ENCODE peak calls at places on chromosomes 11 and 22, in five cellular contexts. One of them, this sample, is unnamed.

GRCh38 chr22:45597460-45598192 is 74.0 kb upstream of the ATXN10 start:
- DNase-seq in psoas muscle: peak; percentile 7
- DNase-seq in fibroblast of pulmonary artery: no peak
- DNase-seq in testis: no peak
- DNase-seq in upper lobe of right lung: no peak
- DNase-seq in this sample: no peak

GRCh38 chr11:86152006-86152862 is 83.3 kb upstream of the PICALM start:
- DNase-seq in fibroblast of pulmonary artery: peak; percentile 55
- DNase-seq in testis: no peak
- DNase-seq in psoas muscle: no peak
- DNase-seq in upper lobe of right lung: no peak
- DNase-seq in this sample: no peak

GRCh38 chr11:34174411-34175041 is 69.1 kb downstream of the NAT10 start:
- DNase-seq in testis: peak; percentile 89
- DNase-seq in psoas muscle: peak; percentile 85
- DNase-seq in upper lobe of right lung: peak; percentile 92
- DNase-seq in fibroblast of pulmonary artery: peak; percentile 73
- DNase-seq in this sample: peak; percentile 93

GRCh38 chr11:9575531-9576240 is 2.2 kb downstream of the WEE1 start:
- DNase-seq in testis: no peak
- DNase-seq in fibroblast of pulmonary artery: no peak
- DNase-seq in psoas muscle: no peak
- DNase-seq in upper lobe of right lung: no peak
- DNase-seq in this sample: no peak

GRCh38 chr11:67283490-67283963 is 5.6 kb upstream of the ANKRD13D start:
- DNase-seq in testis: no peak
- DNase-seq in psoas muscle: peak; percentile 15
- DNase-seq in fibroblast of pulmonary artery: no peak
- DNase-seq in upper lobe of right lung: peak; percentile 69
- DNase-seq in this sample: no peak

GRCh38 chr11:78666675-78667129 is 92.0 kb upstream of the NARS2 start:
- DNase-seq in upper lobe of right lung: no peak
- DNase-seq in fibroblast of pulmonary artery: peak; percentile 27
- DNase-seq in testis: no peak
- DNase-seq in psoas muscle: no peak
- DNase-seq in this sample: no peak

GRCh38 chr11:79249341-79249993 is 191.4 kb downstream of the TENM4 start:
- DNase-seq in testis: no peak
- DNase-seq in fibroblast of pulmonary artery: peak; percentile 46
- DNase-seq in upper lobe of right lung: no peak
- DNase-seq in psoas muscle: no peak
- DNase-seq in this sample: no peak

GRCh38 chr11:70440206-70440605 is 41.9 kb downstream of the CTTN start:
- DNase-seq in upper lobe of right lung: no peak
- DNase-seq in fibroblast of pulmonary artery: no peak
- DNase-seq in psoas muscle: no peak
- DNase-seq in testis: no peak
- DNase-seq in this sample: no peak

GRCh38 chr11:1179641-1180040 is 21.9 kb downstream of the MUC5AC start:
- DNase-seq in fibroblast of pulmonary artery: no peak
- DNase-seq in testis: no peak
- DNase-seq in psoas muscle: no peak
- DNase-seq in upper lobe of right lung: no peak
- DNase-seq in this sample: no peak

GRCh38 chr11:94730153-94730552 is 38.0 kb upstream of the AMOTL1 start:
- DNase-seq in fibroblast of pulmonary artery: no peak
- DNase-seq in upper lobe of right lung: no peak
- DNase-seq in testis: no peak
- DNase-seq in psoas muscle: no peak
- DNase-seq in this sample: no peak

GRCh38 chr11:66316849-66317251 is at the start of gene CD248:
- DNase-seq in upper lobe of right lung: peak; percentile 76
- DNase-seq in fibroblast of pulmonary artery: peak; percentile 86
- DNase-seq in testis: peak; percentile 69
- DNase-seq in psoas muscle: peak; percentile 78
- DNase-seq in this sample: no peak

GRCh38 chr11:77557553-77557952 is 32.2 kb upstream of the AQP11 start:
- DNase-seq in fibroblast of pulmonary artery: peak; percentile 18
- DNase-seq in upper lobe of right lung: no peak
- DNase-seq in testis: no peak
- DNase-seq in psoas muscle: no peak
- DNase-seq in this sample: peak; percentile 40

GRCh38 chr11:116420770-116421528 is 351.8 kb downstream of the BUD13 start:
- DNase-seq in testis: peak; percentile 59
- DNase-seq in fibroblast of pulmonary artery: no peak
- DNase-seq in psoas muscle: no peak
- DNase-seq in upper lobe of right lung: no peak
- DNase-seq in this sample: no peak

GRCh38 chr11:33257897-33258630 is 883 bp downstream of the HIPK3 start:
- DNase-seq in fibroblast of pulmonary artery: peak; percentile 94
- DNase-seq in upper lobe of right lung: peak; percentile 95
- DNase-seq in testis: peak; percentile 85
- DNase-seq in psoas muscle: peak; percentile 90
- DNase-seq in this sample: peak; percentile 90

GRCh38 chr11:133978816-133979215 is 22.0 kb upstream of the IGSF9B start:
- DNase-seq in fibroblast of pulmonary artery: no peak
- DNase-seq in upper lobe of right lung: no peak
- DNase-seq in testis: no peak
- DNase-seq in psoas muscle: no peak
- DNase-seq in this sample: no peak

GRCh38 chr11:87022254-87022653 is 15.5 kb upstream of the TMEM135 start:
- DNase-seq in psoas muscle: no peak
- DNase-seq in upper lobe of right lung: no peak
- DNase-seq in testis: no peak
- DNase-seq in fibroblast of pulmonary artery: no peak
- DNase-seq in this sample: no peak

GRCh38 chr11:20647976-20648565 is 21.3 kb upstream of the NELL1 start:
- DNase-seq in upper lobe of right lung: no peak
- DNase-seq in fibroblast of pulmonary artery: peak; percentile 62
- DNase-seq in testis: peak; percentile 69
- DNase-seq in psoas muscle: no peak
- DNase-seq in this sample: no peak

GRCh38 chr11:18749681-18750319 is 23.8 kb upstream of the IGSF22 start:
- DNase-seq in psoas muscle: no peak
- DNase-seq in upper lobe of right lung: no peak
- DNase-seq in testis: no peak
- DNase-seq in fibroblast of pulmonary artery: peak; percentile 71
- DNase-seq in this sample: no peak

GRCh38 chr11:77172666-77172982 is 44.6 kb downstream of the MYO7A start:
- DNase-seq in upper lobe of right lung: no peak
- DNase-seq in fibroblast of pulmonary artery: no peak
- DNase-seq in psoas muscle: no peak
- DNase-seq in testis: no peak
- DNase-seq in this sample: no peak

GRCh38 chr11:134837166-134837886 is 425.3 kb upstream of the B3GAT1 start:
- DNase-seq in psoas muscle: no peak
- DNase-seq in testis: no peak
- DNase-seq in fibroblast of pulmonary artery: no peak
- DNase-seq in upper lobe of right lung: no peak
- DNase-seq in this sample: peak; percentile 65

GRCh38 chr11:211741-212140 is 4.2 kb downstream of the RIC8A start:
- DNase-seq in fibroblast of pulmonary artery: no peak
- DNase-seq in upper lobe of right lung: peak; percentile 52
- DNase-seq in psoas muscle: no peak
- DNase-seq in testis: no peak
- DNase-seq in this sample: no peak

GRCh38 chr22:42273855-42274451 is 3.5 kb upstream of the TCF20 start:
- DNase-seq in upper lobe of right lung: no peak
- DNase-seq in psoas muscle: no peak
- DNase-seq in fibroblast of pulmonary artery: no peak
- DNase-seq in testis: peak; percentile 80
- DNase-seq in this sample: no peak

GRCh38 chr11:128299132-128299726 is 288.1 kb downstream of the ETS1 start:
- DNase-seq in upper lobe of right lung: no peak
- DNase-seq in testis: no peak
- DNase-seq in fibroblast of pulmonary artery: peak; percentile 24
- DNase-seq in psoas muscle: no peak
- DNase-seq in this sample: no peak

GRCh38 chr22:41040483-41040882 is 51.9 kb upstream of the EP300 start:
- DNase-seq in fibroblast of pulmonary artery: no peak
- DNase-seq in psoas muscle: no peak
- DNase-seq in testis: no peak
- DNase-seq in upper lobe of right lung: no peak
- DNase-seq in this sample: no peak

GRCh38 chr11:63765688-63766241 is 2.8 kb downstream of the ZFTA start:
- DNase-seq in testis: no peak
- DNase-seq in psoas muscle: no peak
- DNase-seq in fibroblast of pulmonary artery: no peak
- DNase-seq in upper lobe of right lung: no peak
- DNase-seq in this sample: no peak

GRCh38 chr11:63768232-63769043 is at the start of gene ZFTA:
- DNase-seq in upper lobe of right lung: peak; percentile 83
- DNase-seq in fibroblast of pulmonary artery: peak; percentile 61
- DNase-seq in psoas muscle: peak; percentile 64
- DNase-seq in testis: peak; percentile 86
- DNase-seq in this sample: peak; percentile 89

GRCh38 chr11:63769044-63769718 is 606 bp upstream of the ZFTA start:
- DNase-seq in upper lobe of right lung: peak; percentile 70
- DNase-seq in fibroblast of pulmonary artery: peak; percentile 30
- DNase-seq in testis: peak; percentile 29
- DNase-seq in psoas muscle: peak; percentile 52
- DNase-seq in this sample: no peak

GRCh38 chr11:63766501-63767270 is 1.9 kb downstream of the ZFTA start:
- DNase-seq in testis: no peak
- DNase-seq in upper lobe of right lung: no peak
- DNase-seq in psoas muscle: no peak
- DNase-seq in fibroblast of pulmonary artery: no peak
- DNase-seq in this sample: no peak

DNA sequence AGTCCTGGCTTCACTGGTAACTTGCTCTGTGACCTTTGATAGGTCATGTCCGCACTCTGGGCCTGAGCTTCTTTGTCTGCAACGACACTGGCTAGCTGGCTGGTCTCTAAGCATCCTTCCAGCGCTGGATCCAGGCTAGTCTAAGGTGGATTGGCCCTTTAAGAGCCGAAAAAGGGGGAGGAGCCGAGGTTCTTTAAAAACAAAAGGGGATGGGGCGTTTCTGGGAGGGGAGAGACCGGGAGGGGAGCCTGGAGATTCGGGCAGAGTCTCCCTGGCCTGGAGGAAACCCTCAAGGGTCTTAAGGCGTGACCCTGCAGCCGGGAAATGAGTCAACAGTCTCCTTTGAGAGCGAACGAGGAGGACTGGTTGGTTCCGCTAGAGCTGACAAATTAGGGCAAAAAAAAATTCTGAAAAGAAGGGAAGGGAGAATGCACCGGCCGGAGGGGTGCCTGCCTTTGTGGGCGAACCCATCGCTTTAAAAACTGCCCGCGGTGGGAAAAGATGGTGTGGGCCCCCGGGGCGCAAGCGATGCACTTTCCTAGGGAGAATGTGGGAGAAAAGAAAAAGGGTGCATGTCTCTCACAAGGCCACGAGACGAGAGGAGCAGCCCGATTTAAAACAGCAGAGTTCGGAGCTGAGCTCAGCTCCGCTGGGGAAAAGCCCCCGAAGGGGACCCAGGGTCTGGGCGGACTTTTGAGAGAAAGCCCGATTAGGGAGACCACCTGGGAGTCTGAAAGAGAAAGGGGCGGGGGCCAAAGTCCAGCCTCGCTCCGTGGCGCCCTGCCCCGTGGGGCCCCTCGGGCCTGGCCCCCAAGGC is 952 bp downstream of the ZFTA start:
- DNase-seq in psoas muscle: peak; percentile 62
- DNase-seq in fibroblast of pulmonary artery: peak; percentile 88
- DNase-seq in upper lobe of right lung: peak; percentile 68
- DNase-seq in testis: peak; percentile 87
- DNase-seq in this sample: no peak
- TF ChIP-seq CTCF in psoas muscle: no peak
- TF ChIP-seq CTCF in fibroblast of pulmonary artery: no peak
- TF ChIP-seq CTCF in upper lobe of right lung: no peak
- TF ChIP-seq CTCF in testis: no peak
- TF ChIP-seq CTCF in this sample: no peak

GRCh38 chr22:23563111-23563510 is 17.0 kb downstream of the IGLL1 start:
- DNase-seq in fibroblast of pulmonary artery: no peak
- DNase-seq in upper lobe of right lung: no peak
- DNase-seq in psoas muscle: no peak
- DNase-seq in testis: no peak
- DNase-seq in this sample: no peak

GRCh38 chr22:23565942-23566715 is 14.0 kb downstream of the IGLL1 start:
- DNase-seq in psoas muscle: no peak
- DNase-seq in upper lobe of right lung: no peak
- DNase-seq in fibroblast of pulmonary artery: no peak
- DNase-seq in testis: no peak
- DNase-seq in this sample: no peak

GRCh38 chr22:23566716-23567475 is 13.2 kb downstream of the IGLL1 start:
- DNase-seq in testis: no peak
- DNase-seq in psoas muscle: no peak
- DNase-seq in upper lobe of right lung: no peak
- DNase-seq in fibroblast of pulmonary artery: no peak
- DNase-seq in this sample: no peak

GRCh38 chr22:23564276-23564675 is 15.8 kb downstream of the IGLL1 start:
- DNase-seq in psoas muscle: no peak
- DNase-seq in testis: no peak
- DNase-seq in fibroblast of pulmonary artery: no peak
- DNase-seq in upper lobe of right lung: no peak
- DNase-seq in this sample: no peak

GRCh38 chr22:23565288-23565941 is 14.7 kb downstream of the IGLL1 start:
- DNase-seq in upper lobe of right lung: no peak
- DNase-seq in testis: no peak
- DNase-seq in psoas muscle: no peak
- DNase-seq in fibroblast of pulmonary artery: peak; percentile 3
- DNase-seq in this sample: no peak
- TF ChIP-seq CTCF in upper lobe of right lung: no peak
- TF ChIP-seq CTCF in testis: no peak
- TF ChIP-seq CTCF in psoas muscle: no peak
- TF ChIP-seq CTCF in fibroblast of pulmonary artery: peak; percentile 13
- TF ChIP-seq CTCF in this sample: peak; percentile 12

GRCh38 chr11:107009190-107009589 is 9.1 kb downstream of the GUCY1A2 start:
- DNase-seq in upper lobe of right lung: no peak
- DNase-seq in fibroblast of pulmonary artery: no peak
- DNase-seq in testis: no peak
- DNase-seq in psoas muscle: no peak
- DNase-seq in this sample: no peak
- TF ChIP-seq CTCF in upper lobe of right lung: no peak
- TF ChIP-seq CTCF in fibroblast of pulmonary artery: peak; percentile 6
- TF ChIP-seq CTCF in testis: no peak
- TF ChIP-seq CTCF in psoas muscle: no peak
- TF ChIP-seq CTCF in this sample: peak; percentile 8

DNA sequence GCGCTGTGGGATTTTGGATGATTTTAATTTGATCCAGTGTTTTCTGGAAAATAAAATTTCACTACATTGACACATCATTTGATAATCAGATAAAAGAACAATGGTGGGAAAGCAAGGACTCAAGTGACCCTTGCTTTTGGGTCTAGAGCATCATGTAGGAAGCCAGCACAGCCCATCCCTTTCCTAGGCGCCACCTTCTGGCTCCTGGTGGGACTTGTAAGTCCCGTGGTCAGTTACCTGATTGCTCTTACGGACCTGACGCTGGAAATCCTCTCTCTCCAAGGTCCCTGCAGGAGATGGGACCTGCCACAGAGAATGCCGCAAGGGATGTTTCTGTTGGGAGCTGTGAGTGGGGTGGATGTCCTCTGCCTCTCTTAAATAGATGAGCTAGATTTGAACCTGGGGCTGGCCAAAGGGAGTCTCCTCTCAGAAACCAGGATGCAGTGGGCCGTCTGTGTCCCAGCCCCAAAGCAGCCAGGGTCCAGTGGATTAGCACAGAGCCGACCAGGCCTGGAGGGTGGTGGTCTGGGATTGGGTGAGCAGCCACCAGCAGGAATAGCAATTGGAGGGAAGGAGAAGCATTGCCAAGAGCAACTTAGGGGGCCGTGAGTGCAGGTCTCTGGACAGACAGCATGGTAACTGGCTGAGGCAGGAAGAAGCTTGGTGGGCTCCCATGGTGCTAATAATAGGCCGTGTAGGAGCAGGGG is 21.7 kb downstream of the TIMP3 start:
- DNase-seq in testis: peak; percentile 57
- DNase-seq in fibroblast of pulmonary artery: peak; percentile 63
- DNase-seq in psoas muscle: no peak
- DNase-seq in upper lobe of right lung: no peak
- DNase-seq in this sample: no peak
- TF ChIP-seq CTCF in testis: no peak
- TF ChIP-seq CTCF in fibroblast of pulmonary artery: peak; percentile 66
- TF ChIP-seq CTCF in psoas muscle: peak; percentile 25
- TF ChIP-seq CTCF in upper lobe of right lung: peak; percentile 41
- TF ChIP-seq CTCF in this sample: peak; percentile 49

This sample was measured in osteocyte.